ENCODE peak calls at places on chromosome 10, in eight cellular contexts. One of them, this sample, is unnamed.

GRCh38 chr10:30445716-30446115 is 11.7 kb downstream of the MAP3K8 start:
- DNase-seq in uterus: no peak
- DNase-seq in activated CD8-positive, alpha-beta T cell treated with anti-CD3 and anti-CD28 coated beads for 36 hours: no peak
- DNase-seq in GM23338: no peak
- DNase-seq in AG09319: no peak
- DNase-seq in pancreas: no peak
- DNase-seq in heart right ventricle: no peak
- DNase-seq in cardiac fibroblast: peak
- DNase-seq in this sample: no peak

GRCh38 chr10:3477683-3478082 is 305.1 kb upstream of the PITRM1 start:
- DNase-seq in activated CD8-positive, alpha-beta T cell treated with anti-CD3 and anti-CD28 coated beads for 36 hours: no peak
- DNase-seq in cardiac fibroblast: peak
- DNase-seq in heart right ventricle: no peak
- DNase-seq in AG09319: no peak
- DNase-seq in GM23338: no peak
- DNase-seq in uterus: no peak
- DNase-seq in pancreas: no peak
- DNase-seq in this sample: peak

GRCh38 chr10:97279121-97279815 is 13.2 kb downstream of the ARHGAP19 start:
- DNase-seq in cardiac fibroblast: peak
- DNase-seq in uterus: no peak
- DNase-seq in GM23338: no peak
- DNase-seq in AG09319: no peak
- DNase-seq in heart right ventricle: no peak
- DNase-seq in activated CD8-positive, alpha-beta T cell treated with anti-CD3 and anti-CD28 coated beads for 36 hours: no peak
- DNase-seq in pancreas: no peak
- DNase-seq in this sample: no peak

GRCh38 chr10:115953983-115954382 is 319.0 kb downstream of the GFRA1 start:
- DNase-seq in heart right ventricle: no peak
- DNase-seq in uterus: no peak
- DNase-seq in GM23338: no peak
- DNase-seq in activated CD8-positive, alpha-beta T cell treated with anti-CD3 and anti-CD28 coated beads for 36 hours: no peak
- DNase-seq in pancreas: no peak
- DNase-seq in AG09319: no peak
- DNase-seq in cardiac fibroblast: no peak
- DNase-seq in this sample: no peak

GRCh38 chr10:115022754-115023153 is 70.4 kb upstream of the ATRNL1 start:
- DNase-seq in uterus: no peak
- DNase-seq in GM23338: no peak
- DNase-seq in heart right ventricle: no peak
- DNase-seq in cardiac fibroblast: no peak
- DNase-seq in pancreas: no peak
- DNase-seq in activated CD8-positive, alpha-beta T cell treated with anti-CD3 and anti-CD28 coated beads for 36 hours: no peak
- DNase-seq in AG09319: no peak
- DNase-seq in this sample: no peak

GRCh38 chr10:34018129-34018528 is 683.7 kb upstream of the NRP1 start:
- DNase-seq in cardiac fibroblast: no peak
- DNase-seq in pancreas: no peak
- DNase-seq in GM23338: no peak
- DNase-seq in uterus: no peak
- DNase-seq in heart right ventricle: no peak
- DNase-seq in AG09319: no peak
- DNase-seq in activated CD8-positive, alpha-beta T cell treated with anti-CD3 and anti-CD28 coated beads for 36 hours: no peak
- DNase-seq in this sample: no peak

GRCh38 chr10:4121531-4122380 is 336.7 kb upstream of the KLF6 start:
- DNase-seq in cardiac fibroblast: no peak
- DNase-seq in GM23338: no peak
- DNase-seq in pancreas: no peak
- DNase-seq in AG09319: no peak
- DNase-seq in uterus: no peak
- DNase-seq in heart right ventricle: no peak
- DNase-seq in activated CD8-positive, alpha-beta T cell treated with anti-CD3 and anti-CD28 coated beads for 36 hours: no peak
- DNase-seq in this sample: no peak

GRCh38 chr10:92123031-92123450 is 167.8 kb downstream of the CPEB3 start:
- DNase-seq in activated CD8-positive, alpha-beta T cell treated with anti-CD3 and anti-CD28 coated beads for 36 hours: no peak
- DNase-seq in GM23338: no peak
- DNase-seq in cardiac fibroblast: peak
- DNase-seq in uterus: no peak
- DNase-seq in heart right ventricle: no peak
- DNase-seq in pancreas: peak
- DNase-seq in AG09319: no peak
- DNase-seq in this sample: no peak

GRCh38 chr10:80442879-80443278 is 11.2 kb upstream of the TSPAN14 start:
- DNase-seq in cardiac fibroblast: no peak
- DNase-seq in activated CD8-positive, alpha-beta T cell treated with anti-CD3 and anti-CD28 coated beads for 36 hours: no peak
- DNase-seq in AG09319: no peak
- DNase-seq in uterus: no peak
- DNase-seq in GM23338: no peak
- DNase-seq in heart right ventricle: no peak
- DNase-seq in pancreas: no peak
- DNase-seq in this sample: no peak
- TF ChIP-seq CTCF in cardiac fibroblast: no peak
- TF ChIP-seq CTCF in activated CD8-positive, alpha-beta T cell treated with anti-CD3 and anti-CD28 coated beads for 36 hours: no peak
- TF ChIP-seq CTCF in AG09319: no peak
- TF ChIP-seq CTCF in uterus: no peak
- TF ChIP-seq CTCF in GM23338: no peak
- TF ChIP-seq CTCF in heart right ventricle: no peak
- TF ChIP-seq CTCF in pancreas: no peak
- TF ChIP-seq CTCF in this sample: no peak

GRCh38 chr10:80466724-80467326 is 12.7 kb downstream of the TSPAN14 start:
- DNase-seq in cardiac fibroblast: no peak
- DNase-seq in heart right ventricle: no peak
- DNase-seq in uterus: no peak
- DNase-seq in AG09319: no peak
- DNase-seq in activated CD8-positive, alpha-beta T cell treated with anti-CD3 and anti-CD28 coated beads for 36 hours: no peak
- DNase-seq in pancreas: no peak
- DNase-seq in GM23338: no peak
- DNase-seq in this sample: no peak

GRCh38 chr10:80470266-80470665 is 16.2 kb downstream of the TSPAN14 start:
- DNase-seq in cardiac fibroblast: no peak
- DNase-seq in AG09319: no peak
- DNase-seq in activated CD8-positive, alpha-beta T cell treated with anti-CD3 and anti-CD28 coated beads for 36 hours: no peak
- DNase-seq in heart right ventricle: no peak
- DNase-seq in uterus: no peak
- DNase-seq in pancreas: no peak
- DNase-seq in GM23338: no peak
- DNase-seq in this sample: no peak

GRCh38 chr10:80465839-80466590 is 11.9 kb downstream of the TSPAN14 start:
- DNase-seq in pancreas: no peak
- DNase-seq in activated CD8-positive, alpha-beta T cell treated with anti-CD3 and anti-CD28 coated beads for 36 hours: peak
- DNase-seq in GM23338: no peak
- DNase-seq in heart right ventricle: no peak
- DNase-seq in AG09319: no peak
- DNase-seq in uterus: no peak
- DNase-seq in cardiac fibroblast: no peak
- DNase-seq in this sample: no peak

GRCh38 chr10:80468806-80469421 is 14.8 kb downstream of the TSPAN14 start:
- DNase-seq in pancreas: no peak
- DNase-seq in GM23338: no peak
- DNase-seq in heart right ventricle: no peak
- DNase-seq in AG09319: no peak
- DNase-seq in activated CD8-positive, alpha-beta T cell treated with anti-CD3 and anti-CD28 coated beads for 36 hours: peak
- DNase-seq in cardiac fibroblast: no peak
- DNase-seq in uterus: no peak
- DNase-seq in this sample: no peak

GRCh38 chr10:80468002-80468401 is 13.9 kb downstream of the TSPAN14 start:
- DNase-seq in pancreas: no peak
- DNase-seq in cardiac fibroblast: peak
- DNase-seq in heart right ventricle: peak
- DNase-seq in GM23338: peak
- DNase-seq in uterus: peak
- DNase-seq in AG09319: no peak
- DNase-seq in activated CD8-positive, alpha-beta T cell treated with anti-CD3 and anti-CD28 coated beads for 36 hours: peak
- DNase-seq in this sample: no peak
- TF ChIP-seq CTCF in pancreas: no peak
- TF ChIP-seq CTCF in cardiac fibroblast: no peak
- TF ChIP-seq CTCF in heart right ventricle: no peak
- TF ChIP-seq CTCF in GM23338: peak
- TF ChIP-seq CTCF in uterus: no peak
- TF ChIP-seq CTCF in AG09319: no peak
- TF ChIP-seq CTCF in activated CD8-positive, alpha-beta T cell treated with anti-CD3 and anti-CD28 coated beads for 36 hours: no peak
- TF ChIP-seq CTCF in this sample: no peak

GRCh38 chr10:102467318-102467717 is 16.0 kb upstream of the C10orf95 start:
- DNase-seq in pancreas: no peak
- DNase-seq in uterus: no peak
- DNase-seq in heart right ventricle: no peak
- DNase-seq in cardiac fibroblast: no peak
- DNase-seq in AG09319: no peak
- DNase-seq in GM23338: no peak
- DNase-seq in activated CD8-positive, alpha-beta T cell treated with anti-CD3 and anti-CD28 coated beads for 36 hours: no peak
- DNase-seq in this sample: no peak

GRCh38 chr10:102470579-102471546 is 19.5 kb upstream of the C10orf95 start:
- DNase-seq in heart right ventricle: no peak
- DNase-seq in activated CD8-positive, alpha-beta T cell treated with anti-CD3 and anti-CD28 coated beads for 36 hours: no peak
- DNase-seq in pancreas: no peak
- DNase-seq in GM23338: no peak
- DNase-seq in AG09319: no peak
- DNase-seq in uterus: no peak
- DNase-seq in cardiac fibroblast: no peak
- DNase-seq in this sample: no peak

GRCh38 chr10:102468683-102469082 is 17.3 kb upstream of the C10orf95 start:
- DNase-seq in cardiac fibroblast: peak
- DNase-seq in GM23338: no peak
- DNase-seq in activated CD8-positive, alpha-beta T cell treated with anti-CD3 and anti-CD28 coated beads for 36 hours: no peak
- DNase-seq in heart right ventricle: no peak
- DNase-seq in uterus: no peak
- DNase-seq in AG09319: no peak
- DNase-seq in pancreas: no peak
- DNase-seq in this sample: no peak

GRCh38 chr10:102465466-102465865 is 14.1 kb upstream of the C10orf95 start:
- DNase-seq in heart right ventricle: no peak
- DNase-seq in cardiac fibroblast: no peak
- DNase-seq in pancreas: no peak
- DNase-seq in activated CD8-positive, alpha-beta T cell treated with anti-CD3 and anti-CD28 coated beads for 36 hours: no peak
- DNase-seq in AG09319: no peak
- DNase-seq in GM23338: no peak
- DNase-seq in uterus: no peak
- DNase-seq in this sample: no peak

DNA sequence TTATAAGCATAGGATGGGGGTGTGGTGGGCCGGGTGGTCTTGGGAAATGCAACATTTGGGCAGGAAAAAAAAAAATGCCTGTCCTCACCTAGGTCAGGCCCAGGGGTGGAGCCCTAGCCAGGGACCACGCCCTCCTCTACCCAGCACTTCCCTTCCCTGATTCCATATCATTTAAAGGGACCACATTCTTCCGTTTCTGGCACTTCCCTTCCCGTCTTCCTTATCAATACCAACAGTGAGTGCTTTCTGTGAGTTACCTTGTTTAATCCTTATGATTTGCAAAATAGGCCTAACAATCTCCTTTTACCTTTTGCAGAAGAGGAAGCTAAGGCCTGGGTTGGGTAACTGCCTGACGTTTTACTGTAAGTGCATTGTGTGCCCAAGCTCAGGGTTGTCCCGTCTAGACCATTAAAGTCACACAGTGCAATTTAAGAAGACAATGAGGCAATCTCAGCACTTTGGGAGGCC is 16.7 kb upstream of the C10orf95 start:
- DNase-seq in pancreas: peak
- DNase-seq in AG09319: no peak
- DNase-seq in uterus: no peak
- DNase-seq in activated CD8-positive, alpha-beta T cell treated with anti-CD3 and anti-CD28 coated beads for 36 hours: no peak
- DNase-seq in GM23338: no peak
- DNase-seq in cardiac fibroblast: no peak
- DNase-seq in heart right ventricle: no peak
- DNase-seq in this sample: no peak
- TF ChIP-seq CTCF in pancreas: no peak
- TF ChIP-seq CTCF in AG09319: no peak
- TF ChIP-seq CTCF in uterus: no peak
- TF ChIP-seq CTCF in activated CD8-positive, alpha-beta T cell treated with anti-CD3 and anti-CD28 coated beads for 36 hours: no peak
- TF ChIP-seq CTCF in GM23338: no peak
- TF ChIP-seq CTCF in cardiac fibroblast: no peak
- TF ChIP-seq CTCF in heart right ventricle: no peak
- TF ChIP-seq CTCF in this sample: no peak

DNA sequence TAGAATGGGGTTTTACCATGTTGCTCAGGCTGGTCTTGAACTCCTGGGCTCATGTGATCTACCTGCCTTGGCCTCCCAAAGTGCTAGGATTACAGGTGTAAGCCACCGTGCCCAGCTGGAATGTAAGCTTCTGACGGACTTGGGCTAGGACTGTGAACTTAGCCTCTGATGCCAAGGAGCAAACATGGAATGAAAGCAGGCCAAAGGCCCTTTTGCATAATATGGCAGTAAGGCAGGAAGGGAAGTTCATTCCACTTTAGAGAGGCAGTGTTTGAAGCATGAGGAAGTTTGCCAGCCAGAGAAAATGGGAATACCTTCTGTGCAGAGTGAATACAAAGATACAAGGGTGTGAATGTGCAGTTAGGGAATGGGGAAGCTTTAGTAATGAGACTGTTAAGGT is 20.3 kb downstream of the VCL start:
- DNase-seq in pancreas: no peak
- DNase-seq in heart right ventricle: no peak
- DNase-seq in GM23338: no peak
- DNase-seq in cardiac fibroblast: no peak
- DNase-seq in AG09319: no peak
- DNase-seq in uterus: no peak
- DNase-seq in activated CD8-positive, alpha-beta T cell treated with anti-CD3 and anti-CD28 coated beads for 36 hours: no peak
- DNase-seq in this sample: no peak
- TF ChIP-seq CTCF in pancreas: no peak
- TF ChIP-seq CTCF in heart right ventricle: no peak
- TF ChIP-seq CTCF in GM23338: no peak
- TF ChIP-seq CTCF in cardiac fibroblast: no peak
- TF ChIP-seq CTCF in AG09319: no peak
- TF ChIP-seq CTCF in uterus: no peak
- TF ChIP-seq CTCF in activated CD8-positive, alpha-beta T cell treated with anti-CD3 and anti-CD28 coated beads for 36 hours: no peak
- TF ChIP-seq CTCF in this sample: no peak

GRCh38 chr10:120963053-120963533 is 111.9 kb downstream of the WDR11 start:
- DNase-seq in uterus: no peak
- DNase-seq in cardiac fibroblast: no peak
- DNase-seq in AG09319: no peak
- DNase-seq in pancreas: no peak
- DNase-seq in activated CD8-positive, alpha-beta T cell treated with anti-CD3 and anti-CD28 coated beads for 36 hours: no peak
- DNase-seq in heart right ventricle: no peak
- DNase-seq in GM23338: peak
- DNase-seq in this sample: no peak
- TF ChIP-seq CTCF in uterus: no peak
- TF ChIP-seq CTCF in cardiac fibroblast: no peak
- TF ChIP-seq CTCF in AG09319: no peak
- TF ChIP-seq CTCF in pancreas: no peak
- TF ChIP-seq CTCF in activated CD8-positive, alpha-beta T cell treated with anti-CD3 and anti-CD28 coated beads for 36 hours: no peak
- TF ChIP-seq CTCF in heart right ventricle: no peak
- TF ChIP-seq CTCF in GM23338: no peak
- TF ChIP-seq CTCF in this sample: no peak